ENCODE peak calls at places on chromosomes 1 and 21, in nine cellular contexts. N is NCI-H226; F is psoas muscle; V is amygdala; Y is activated naive CD8-positive, alpha-beta T cell treated with anti-CD3 and anti-CD28 coated beads, Interleukin-2, amount 50 U/mL, for 24 hours; U is fibroblast of pulmonary artery; K is kidney tubule cell; Z is stimulated activated CD4-positive, alpha-beta T cell treated with anti-CD3 and anti-CD28 coated beads, Interleukin-15, amount 100 ng/mL, for 1 hour; P is EH. R is an unnamed sample.

GRCh38 chr1:201807958-201808632 is 20.9 kb upstream of the IPO9 start:
- DNase-seq in U (no peak), K (no peak), Z (no peak), F (peak), V (no peak), P (no peak), N (no peak), Y (no peak), R (no peak)

GRCh38 chr1:183033205-183033604 is 10.0 kb downstream of the LAMC1 start:
- DNase-seq in U (no peak), Y (no peak), P (no peak), F (no peak), N (no peak), K (peak), Z (no peak), V (no peak), R (no peak)

GRCh38 chr1:164591858-164592257 is 32.9 kb downstream of the PBX1 start:
- DNase-seq in K (peak), Z (no peak), N (peak), U (peak), P (peak), V (no peak), F (no peak), Y (no peak), R (no peak)

GRCh38 chr1:58769809-58770345 is 14.0 kb downstream of the JUN start:
- DNase-seq in Z (no peak), Y (no peak), P (no peak), K (no peak), F (no peak), N (no peak), U (no peak), V (no peak), R (no peak)

GRCh38 chr1:186927884-186928283 is 99.1 kb downstream of the PLA2G4A start:
- DNase-seq in Y (no peak), F (no peak), P (no peak), N (no peak), Z (no peak), V (no peak), U (no peak), K (no peak), R (no peak)

GRCh38 chr1:10753279-10753678 is 43.2 kb downstream of the CASZ1 start:
- DNase-seq in F (no peak), V (no peak), P (no peak), U (no peak), Y (no peak), N (no peak), Z (no peak), K (no peak), R (no peak)

GRCh38 chr1:200095057-200095577 is 67.6 kb downstream of the NR5A2 start:
- DNase-seq in P (no peak), U (no peak), K (no peak), N (no peak), F (no peak), Y (no peak), V (no peak), Z (no peak), R (no peak)

GRCh38 chr1:15114884-15115283 is 38.7 kb upstream of the TMEM51 start:
- DNase-seq in N (no peak), K (no peak), V (no peak), F (no peak), Y (no peak), U (no peak), Z (no peak), P (no peak), R (no peak)

GRCh38 chr21:43866233-43866632 is 1.2 kb downstream of the AGPAT3 start:
- DNase-seq in N (no peak), Y (peak), P (peak), V (peak), K (peak), U (peak), Z (peak), F (peak), R (no peak)

GRCh38 chr1:30681782-30682181 is 41.6 kb downstream of the MATN1 start:
- DNase-seq in V (no peak), K (no peak), Y (no peak), U (no peak), Z (no peak), N (no peak), P (no peak), F (peak), R (peak)

GRCh38 chr1:11685210-11685752 is 4.3 kb upstream of the MAD2L2 start:
- DNase-seq in P (no peak), V (no peak), N (no peak), K (no peak), U (no peak), F (no peak), Y (no peak), Z (no peak), R (no peak)

GRCh38 chr1:9289724-9290493 is 2.8 kb upstream of the SPSB1 start:
- DNase-seq in U (peak), P (peak), Z (no peak), V (no peak), F (peak), N (peak), K (peak), Y (no peak), R (no peak)

GRCh38 chr1:156146749-156147405 is 6.5 kb upstream of the SEMA4A start:
- DNase-seq in F (peak), N (peak), V (peak), U (no peak), Z (no peak), K (no peak), P (peak), Y (peak), R (peak)

GRCh38 chr1:89771991-89772560 is 48.8 kb upstream of the LRRC8D start:
- DNase-seq in F (no peak), U (no peak), V (no peak), N (no peak), K (no peak), Y (no peak), P (no peak), Z (no peak), R (no peak)

GRCh38 chr1:21689531-21690165 is 20.5 kb upstream of the RAP1GAP start:
- DNase-seq in Z (no peak), Y (no peak), K (no peak), V (no peak), N (no peak), P (no peak), U (no peak), F (no peak), R (no peak)

GRCh38 chr21:15210235-15210678 is 145.5 kb upstream of the NRIP1 start:
- DNase-seq in P (peak), V (no peak), Z (no peak), U (peak), F (peak), Y (no peak), N (peak), K (peak), R (no peak)

R was measured in NCI-H1092 treated with DMSO at 0.1 percent for 48 hours.